ENCODE peak calls at places on chromosomes 11 and 22, in seven cellular contexts. A is HCT116, S is body of pancreas, C is astrocyte of the spinal cord, H is cardiac muscle cell, E is fibroblast of lung, R is fibroblast of mammary gland. Q is an unnamed sample.

GRCh38 chr11:46357483-46357936 is 10.2 kb downstream of the DGKZ start:
- DNase-seq in C (no peak), H (no peak), S (peak; percentile 90), R (no peak), A (no peak), E (no peak), Q (no peak)

GRCh38 chr11:911031-911889 is 650 bp upstream of the CHID1 start:
- DNase-seq in H (peak; percentile 58), R (peak; percentile 77), E (peak; percentile 46), C (peak; percentile 73), S (peak; percentile 48), A (no peak), Q (peak; percentile 58)

GRCh38 chr11:134749040-134749586 is 337.1 kb upstream of the B3GAT1 start:
- DNase-seq in A (no peak), E (no peak), C (no peak), H (no peak), S (no peak), R (no peak), Q (no peak)

GRCh38 chr11:113408887-113409286 is 21.3 kb downstream of the ANKK1 start:
- DNase-seq in E (no peak), A (no peak), C (no peak), H (no peak), R (no peak), S (no peak), Q (no peak)

GRCh38 chr11:19650929-19651487 is 61.6 kb upstream of the NAV2 start:
- DNase-seq in S (no peak), R (no peak), C (no peak), A (no peak), H (peak; percentile 89), E (no peak), Q (no peak)

GRCh38 chr11:69378303-69379141 is 84.6 kb downstream of the MYEOV start:
- DNase-seq in E (no peak), S (no peak), H (no peak), A (no peak), C (no peak), R (no peak), Q (no peak)

GRCh38 chr11:1196516-1197391 is 26.1 kb upstream of the MUC5B start:
- DNase-seq in E (no peak), A (no peak), H (no peak), C (no peak), S (peak; percentile 2), R (no peak), Q (no peak)

GRCh38 chr11:117992620-117993019 is 6.4 kb downstream of the IL10RA start:
- DNase-seq in A (no peak), H (no peak), S (no peak), E (no peak), R (no peak), C (no peak), Q (no peak)

GRCh38 chr22:16956290-16956689 is 51.7 kb downstream of the GAB4 start:
- DNase-seq in S (no peak), R (no peak), C (no peak), A (no peak), H (no peak), E (no peak), Q (no peak)

GRCh38 chr11:134762248-134763029 is 350.4 kb upstream of the B3GAT1 start:
- DNase-seq in R (peak; percentile 16), A (no peak), E (peak; percentile 3), S (no peak), C (no peak), H (no peak), Q (peak; percentile 72)

GRCh38 chr11:1819115-1819514 is 15.7 kb upstream of the SYT8 start:
- DNase-seq in S (no peak), R (no peak), H (no peak), C (no peak), A (no peak), E (no peak), Q (peak; percentile 22)

GRCh38 chr11:62245271-62245753 is 3.3 kb downstream of the SCGB1D2 start:
- DNase-seq in C (peak; percentile 33), E (peak; percentile 14), R (peak; percentile 25), A (no peak), S (peak; percentile 16), H (peak; percentile 71), Q (peak; percentile 41)

GRCh38 chr11:88363566-88364169 is 26.1 kb upstream of the CTSC start:
- DNase-seq in R (peak; percentile 37), H (no peak), E (peak; percentile 32), S (no peak), A (no peak), C (peak; percentile 22), Q (peak; percentile 51)

GRCh38 chr11:82989628-82990404 is 81.9 kb downstream of the RAB30 start:
- DNase-seq in A (no peak), C (no peak), E (no peak), S (no peak), H (no peak), R (no peak), Q (no peak)

GRCh38 chr22:44441401-44442185 is 56.4 kb downstream of the RTL6 start:
- DNase-seq in R (no peak), H (no peak), E (no peak), S (no peak), C (no peak), A (no peak), Q (no peak)

GRCh38 chr22:50082961-50083461 is 2.2 kb downstream of the MLC1 start:
- DNase-seq in H (no peak), S (no peak), C (no peak), E (no peak), A (no peak), R (no peak), Q (no peak)

GRCh38 chr11:102115557-102115956 is 5.3 kb downstream of the YAP1 start:
- DNase-seq in R (peak; percentile 69), S (peak; percentile 17), C (peak; percentile 82), A (no peak), E (peak; percentile 76), H (peak; percentile 54), Q (peak; percentile 64)

GRCh38 chr22:46267431-46268279 is at the start of gene TTC38:
- DNase-seq in C (peak; percentile 78), S (peak; percentile 98), H (peak; percentile 94), E (peak; percentile 78), A (peak; percentile 75), R (peak; percentile 63), Q (peak; percentile 80)

GRCh38 chr11:75532200-75532972 is 6.6 kb upstream of the GDPD5 start:
- DNase-seq in R (peak; percentile 53), C (peak; percentile 51), S (peak; percentile 79), H (peak; percentile 79), A (peak; percentile 56), E (peak; percentile 51), Q (peak; percentile 53)

GRCh38 chr11:12800032-12800671 is 125.9 kb downstream of the TEAD1 start:
- DNase-seq in S (peak; percentile 72), C (peak; percentile 80), R (peak; percentile 64), E (peak; percentile 40), H (peak; percentile 72), A (peak; percentile 74), Q (peak; percentile 68)

GRCh38 chr11:13105237-13105844 is 96.2 kb downstream of the RASSF10 start:
- DNase-seq in H (no peak), S (peak; percentile 37), C (no peak), E (no peak), R (no peak), A (no peak), Q (no peak)

GRCh38 chr11:78821371-78822306 is 247.0 kb upstream of the NARS2 start:
- DNase-seq in E (peak; percentile 87), H (no peak), R (peak; percentile 66), S (no peak), C (no peak), A (no peak), Q (peak; percentile 70)

GRCh38 chr22:38068641-38069371 is 11.6 kb downstream of the PICK1 start:
- DNase-seq in E (no peak), A (no peak), R (no peak), S (no peak), H (no peak), C (no peak), Q (no peak)

GRCh38 chr11:692824-693414 is 2.1 kb downstream of the DEAF1 start:
- DNase-seq in A (no peak), R (peak; percentile 26), C (no peak), S (no peak), E (peak; percentile 12), H (no peak), Q (peak; percentile 16)

GRCh38 chr22:39206491-39206890 is 38.3 kb downstream of the PDGFB start:
- DNase-seq in H (no peak), A (no peak), R (no peak), C (no peak), E (no peak), S (no peak), Q (no peak)

GRCh38 chr22:26669060-26669481 is 11.7 kb downstream of the MIAT start:
- DNase-seq in R (peak; percentile 40), E (peak; percentile 49), S (peak; percentile 89), H (peak; percentile 50), A (peak; percentile 62), C (peak; percentile 30), Q (peak; percentile 52)
- TF ChIP-seq CTCF in R (peak; percentile 32), E (peak; percentile 53), S (peak; percentile 87), H (no peak), A (peak; percentile 57), C (peak; percentile 50), Q (peak; percentile 61)

GRCh38 chr11:126601136-126601535 is 245.7 kb downstream of the ST3GAL4 start:
- DNase-seq in A (no peak), R (no peak), H (no peak), E (no peak), C (no peak), S (no peak), Q (no peak)
- H3K4me3 ChIP-seq in A (no peak overlapping the region), R (no peak overlapping the region), H (no peak overlapping the region), E (no peak overlapping the region), C (no peak overlapping the region), S (no peak overlapping the region), Q (no peak overlapping the region)

DNA sequence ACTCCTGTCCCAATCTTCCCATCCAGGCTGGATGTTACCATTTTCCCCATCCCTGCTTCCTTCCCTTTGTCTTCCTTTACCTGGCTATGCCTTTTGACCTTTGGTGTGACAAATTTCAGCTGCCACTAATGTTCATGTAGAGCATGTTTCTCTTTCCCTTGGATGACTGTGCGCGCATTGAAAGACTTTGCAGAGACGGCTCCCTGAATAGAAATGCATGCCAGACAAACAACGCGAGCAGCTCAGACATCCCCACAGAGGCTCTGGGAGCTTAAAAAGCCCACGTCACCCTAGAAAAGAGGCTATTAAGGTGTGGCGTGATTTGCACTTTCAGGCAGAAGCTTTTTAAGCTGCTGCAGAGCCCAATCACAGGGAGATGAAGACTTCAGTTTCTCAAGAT is 202.0 kb downstream of the NTM start:
- DNase-seq in H (no peak), C (no peak), E (no peak), S (no peak), A (no peak), R (no peak), Q (no peak)
- TF ChIP-seq CTCF in H (no peak), C (no peak), E (no peak), S (no peak), A (no peak), R (no peak), Q (no peak)

GRCh38 chr11:36089920-36090319 is 146.1 kb downstream of the LDLRAD3 start:
- DNase-seq in A (no peak), E (no peak), R (no peak), H (no peak), C (no peak), S (no peak), Q (no peak)

GRCh38 chr11:36092314-36093030 is 148.6 kb downstream of the LDLRAD3 start:
- DNase-seq in R (no peak), A (no peak), E (no peak), S (no peak), H (no peak), C (no peak), Q (peak; percentile 39)

GRCh38 chr11:36093548-36093947 is 149.7 kb downstream of the LDLRAD3 start:
- DNase-seq in H (no peak), R (no peak), A (no peak), S (no peak), E (no peak), C (no peak), Q (no peak)

GRCh38 chr11:36090351-36091245 is 146.7 kb downstream of the LDLRAD3 start:
- DNase-seq in S (no peak), A (no peak), E (no peak), H (no peak), R (no peak), C (no peak), Q (no peak)

GRCh38 chr11:36091256-36091811 is 147.5 kb downstream of the LDLRAD3 start:
- DNase-seq in H (no peak), R (no peak), C (peak; percentile 86), E (peak; percentile 86), A (no peak), S (no peak), Q (peak; percentile 97)
- H3K4me3 ChIP-seq in H (no peak overlapping the region), R (no peak overlapping the region), C (no peak overlapping the region), E (no peak overlapping the region), A (no peak overlapping the region), S (no peak overlapping the region), Q (no peak overlapping the region)

Q was measured in fibroblast of villous mesenchyme.